ENCODE peak calls at places on chromosomes 16 and 17, in seven cellular contexts. One of them, this sample, is unnamed.

GRCh38 chr16:68490829-68491575 is 42.7 kb upstream of the SMPD3 start:
- DNase-seq in WERI-Rb-1: no peak
- DNase-seq in activated B cell treated with CpG ODN at 0.5 μM for 24 hours: no peak
- DNase-seq in breast epithelium: peak; percentile 70
- DNase-seq in GM12865: peak; percentile 64
- DNase-seq in endodermal cell: peak; percentile 93
- DNase-seq in AG04449: no peak
- DNase-seq in this sample: no peak

GRCh38 chr16:8569650-8570338 is 20.5 kb downstream of the TMEM114 start:
- DNase-seq in endodermal cell: peak; percentile 72
- DNase-seq in GM12865: no peak
- DNase-seq in breast epithelium: no peak
- DNase-seq in WERI-Rb-1: no peak
- DNase-seq in AG04449: no peak
- DNase-seq in activated B cell treated with CpG ODN at 0.5 μM for 24 hours: no peak
- DNase-seq in this sample: no peak

GRCh38 chr16:53545433-53545832 is 42.4 kb upstream of the AKTIP start:
- DNase-seq in AG04449: no peak
- DNase-seq in WERI-Rb-1: no peak
- DNase-seq in GM12865: no peak
- DNase-seq in breast epithelium: no peak
- DNase-seq in activated B cell treated with CpG ODN at 0.5 μM for 24 hours: no peak
- DNase-seq in endodermal cell: no peak
- DNase-seq in this sample: no peak

GRCh38 chr16:84464116-84464515 is 40.3 kb downstream of the MEAK7 start:
- DNase-seq in WERI-Rb-1: no peak
- DNase-seq in activated B cell treated with CpG ODN at 0.5 μM for 24 hours: no peak
- DNase-seq in GM12865: no peak
- DNase-seq in AG04449: no peak
- DNase-seq in breast epithelium: no peak
- DNase-seq in endodermal cell: peak; percentile 28
- DNase-seq in this sample: no peak

GRCh38 chr16:16096161-16096857 is 127.0 kb downstream of the ABCC6 start:
- DNase-seq in AG04449: peak; percentile 41
- DNase-seq in breast epithelium: no peak
- DNase-seq in GM12865: no peak
- DNase-seq in endodermal cell: no peak
- DNase-seq in activated B cell treated with CpG ODN at 0.5 μM for 24 hours: no peak
- DNase-seq in WERI-Rb-1: no peak
- DNase-seq in this sample: no peak

GRCh38 chr16:85865-86264 is 7.8 kb downstream of the MPG start:
- DNase-seq in WERI-Rb-1: no peak
- DNase-seq in endodermal cell: no peak
- DNase-seq in GM12865: no peak
- DNase-seq in AG04449: no peak
- DNase-seq in activated B cell treated with CpG ODN at 0.5 μM for 24 hours: no peak
- DNase-seq in breast epithelium: no peak
- DNase-seq in this sample: no peak

GRCh38 chr16:87560428-87561199 is 41.7 kb upstream of the JPH3 start:
- DNase-seq in endodermal cell: peak; percentile 92
- DNase-seq in breast epithelium: no peak
- DNase-seq in activated B cell treated with CpG ODN at 0.5 μM for 24 hours: no peak
- DNase-seq in AG04449: no peak
- DNase-seq in GM12865: peak; percentile 9
- DNase-seq in WERI-Rb-1: peak; percentile 33
- DNase-seq in this sample: no peak

GRCh38 chr16:86706726-86707125 is 128.4 kb downstream of the FOXL1 start:
- DNase-seq in WERI-Rb-1: no peak
- DNase-seq in endodermal cell: no peak
- DNase-seq in GM12865: no peak
- DNase-seq in AG04449: no peak
- DNase-seq in breast epithelium: no peak
- DNase-seq in activated B cell treated with CpG ODN at 0.5 μM for 24 hours: no peak
- DNase-seq in this sample: no peak

GRCh38 chr16:30017277-30017656 is 5.7 kb upstream of the C16orf92 start:
- DNase-seq in endodermal cell: no peak
- DNase-seq in WERI-Rb-1: no peak
- DNase-seq in AG04449: no peak
- DNase-seq in activated B cell treated with CpG ODN at 0.5 μM for 24 hours: no peak
- DNase-seq in breast epithelium: no peak
- DNase-seq in GM12865: no peak
- DNase-seq in this sample: no peak

GRCh38 chr16:29029168-29029994 is 44.5 kb downstream of the LAT start:
- DNase-seq in endodermal cell: peak; percentile 85
- DNase-seq in AG04449: peak; percentile 77
- DNase-seq in GM12865: peak; percentile 79
- DNase-seq in WERI-Rb-1: peak; percentile 82
- DNase-seq in activated B cell treated with CpG ODN at 0.5 μM for 24 hours: no peak
- DNase-seq in breast epithelium: peak; percentile 44
- DNase-seq in this sample: no peak

GRCh38 chr16:81676571-81677374 is 102.3 kb upstream of the PLCG2 start:
- DNase-seq in endodermal cell: no peak
- DNase-seq in WERI-Rb-1: no peak
- DNase-seq in activated B cell treated with CpG ODN at 0.5 μM for 24 hours: no peak
- DNase-seq in breast epithelium: no peak
- DNase-seq in AG04449: no peak
- DNase-seq in GM12865: no peak
- DNase-seq in this sample: no peak
- TF ChIP-seq CTCF in endodermal cell: no peak
- TF ChIP-seq CTCF in WERI-Rb-1: no peak
- TF ChIP-seq CTCF in activated B cell treated with CpG ODN at 0.5 μM for 24 hours: no peak
- TF ChIP-seq CTCF in breast epithelium: no peak
- TF ChIP-seq CTCF in AG04449: no peak
- TF ChIP-seq CTCF in GM12865: no peak
- TF ChIP-seq CTCF in this sample: no peak

DNA sequence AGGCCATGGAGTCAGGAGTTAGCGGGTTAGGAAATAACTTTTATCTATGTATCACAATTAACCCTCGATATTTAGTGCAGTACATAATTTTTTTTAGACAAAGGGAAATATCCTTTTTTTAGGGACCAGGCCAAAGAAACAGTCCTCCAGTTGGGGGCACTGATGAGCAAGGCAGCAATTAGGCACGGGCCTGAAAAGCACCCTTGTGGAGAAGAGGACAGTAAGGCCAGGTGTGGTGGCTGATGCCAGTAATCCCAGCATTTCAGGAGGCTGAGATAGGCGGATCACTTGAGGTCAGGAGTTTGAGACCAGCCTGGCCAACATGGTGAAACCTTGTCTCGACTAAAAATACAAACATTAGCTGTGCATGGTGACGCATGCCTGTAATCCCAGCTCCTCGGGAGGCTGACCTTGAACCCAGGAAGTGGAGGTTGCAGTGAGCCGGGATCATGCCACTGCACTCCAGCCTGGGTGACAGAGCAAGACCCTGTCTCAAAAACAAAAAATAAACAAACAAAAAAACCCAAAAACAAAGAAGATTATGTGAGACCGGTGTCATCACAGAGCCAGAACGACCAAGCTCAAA is 158.3 kb upstream of the NOL11 start:
- DNase-seq in AG04449: no peak
- DNase-seq in WERI-Rb-1: peak; percentile 71
- DNase-seq in endodermal cell: peak; percentile 83
- DNase-seq in activated B cell treated with CpG ODN at 0.5 μM for 24 hours: no peak
- DNase-seq in GM12865: peak; percentile 68
- DNase-seq in breast epithelium: no peak
- DNase-seq in this sample: no peak
- TF ChIP-seq CTCF in AG04449: no peak
- TF ChIP-seq CTCF in WERI-Rb-1: peak; percentile 63
- TF ChIP-seq CTCF in endodermal cell: peak; percentile 79
- TF ChIP-seq CTCF in activated B cell treated with CpG ODN at 0.5 μM for 24 hours: no peak
- TF ChIP-seq CTCF in GM12865: peak; percentile 53
- TF ChIP-seq CTCF in breast epithelium: no peak
- TF ChIP-seq CTCF in this sample: peak; percentile 20

DNA sequence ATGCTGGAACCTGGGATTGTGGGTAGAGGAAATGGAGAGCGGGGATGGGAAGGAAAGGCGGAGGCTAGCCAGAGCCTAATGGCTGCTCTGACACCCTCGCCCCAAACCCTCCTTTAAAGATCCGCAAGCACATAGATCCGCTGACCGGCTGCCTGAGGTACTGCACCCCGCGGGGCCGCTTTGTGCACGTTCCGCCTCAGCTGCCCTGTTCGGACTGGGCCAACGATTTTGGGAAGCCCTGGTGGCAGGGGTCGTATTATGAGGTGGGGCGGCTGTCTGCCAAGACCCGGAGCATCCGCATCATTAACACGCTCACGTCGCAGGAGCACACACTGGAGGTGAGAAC is 657 bp downstream of the CYB5D1 start:
- DNase-seq in WERI-Rb-1: peak; percentile 64
- DNase-seq in endodermal cell: peak; percentile 91
- DNase-seq in GM12865: peak; percentile 68
- DNase-seq in activated B cell treated with CpG ODN at 0.5 μM for 24 hours: no peak
- DNase-seq in breast epithelium: no peak
- DNase-seq in AG04449: no peak
- DNase-seq in this sample: no peak
- TF ChIP-seq CTCF in WERI-Rb-1: peak; percentile 50
- TF ChIP-seq CTCF in endodermal cell: peak; percentile 70
- TF ChIP-seq CTCF in GM12865: peak; percentile 34
- TF ChIP-seq CTCF in activated B cell treated with CpG ODN at 0.5 μM for 24 hours: no peak
- TF ChIP-seq CTCF in breast epithelium: peak; percentile 56
- TF ChIP-seq CTCF in AG04449: peak; percentile 61
- TF ChIP-seq CTCF in this sample: no peak

GRCh38 chr17:44324092-44324570 is 492 bp downstream of the SLC25A39 start:
- DNase-seq in activated B cell treated with CpG ODN at 0.5 μM for 24 hours: no peak
- DNase-seq in AG04449: no peak
- DNase-seq in WERI-Rb-1: no peak
- DNase-seq in breast epithelium: no peak
- DNase-seq in endodermal cell: no peak
- DNase-seq in GM12865: peak; percentile 35
- DNase-seq in this sample: no peak

GRCh38 chr17:44323359-44324091 is 1.1 kb downstream of the SLC25A39 start:
- DNase-seq in activated B cell treated with CpG ODN at 0.5 μM for 24 hours: no peak
- DNase-seq in GM12865: no peak
- DNase-seq in endodermal cell: peak; percentile 49
- DNase-seq in AG04449: no peak
- DNase-seq in breast epithelium: no peak
- DNase-seq in WERI-Rb-1: peak; percentile 66
- DNase-seq in this sample: no peak

GRCh38 chr17:44324571-44325275 is at the start of gene SLC25A39:
- DNase-seq in AG04449: no peak
- DNase-seq in endodermal cell: peak; percentile 99
- DNase-seq in breast epithelium: peak; percentile 95
- DNase-seq in WERI-Rb-1: peak; percentile 96
- DNase-seq in GM12865: peak; percentile 98
- DNase-seq in activated B cell treated with CpG ODN at 0.5 μM for 24 hours: peak; percentile 99
- DNase-seq in this sample: peak; percentile 61

GRCh38 chr17:44327715-44328449 is 3.3 kb upstream of the SLC25A39 start:
- DNase-seq in WERI-Rb-1: no peak
- DNase-seq in GM12865: no peak
- DNase-seq in AG04449: no peak
- DNase-seq in breast epithelium: no peak
- DNase-seq in activated B cell treated with CpG ODN at 0.5 μM for 24 hours: no peak
- DNase-seq in endodermal cell: no peak
- DNase-seq in this sample: no peak

GRCh38 chr17:44326867-44327444 is 2.3 kb upstream of the SLC25A39 start:
- DNase-seq in WERI-Rb-1: peak; percentile 99
- DNase-seq in GM12865: peak; percentile 98
- DNase-seq in AG04449: peak; percentile 80
- DNase-seq in activated B cell treated with CpG ODN at 0.5 μM for 24 hours: peak; percentile 82
- DNase-seq in breast epithelium: peak; percentile 95
- DNase-seq in endodermal cell: peak; percentile 100
- DNase-seq in this sample: peak; percentile 83
- TF ChIP-seq CTCF in WERI-Rb-1: no peak
- TF ChIP-seq CTCF in GM12865: no peak
- TF ChIP-seq CTCF in AG04449: no peak
- TF ChIP-seq CTCF in activated B cell treated with CpG ODN at 0.5 μM for 24 hours: no peak
- TF ChIP-seq CTCF in breast epithelium: no peak
- TF ChIP-seq CTCF in endodermal cell: no peak
- TF ChIP-seq CTCF in this sample: no peak